ENCODE peak calls at places on chromosomes 7 and 10, in seven cellular contexts. V is left ventricle myocardium inferior, R is sigmoid colon, T is vagina, P is transverse colon, X is colonic mucosa, L is A673. F is an unnamed sample. For H3K4me1, the result is how much of the 10 kb centered on the place peaks cover.

GRCh38 chr7:152869041-152869676 is 109.6 kb downstream of the ACTR3B start:
- DNase-seq in V (no peak), R (no peak), T (no peak), P (no peak), X (no peak), L (no peak), F (no peak)

GRCh38 chr10:46228076-46229071 is 58.4 kb upstream of the ANTXRL start:
- DNase-seq in V (peak), R (peak), T (peak), P (peak), X (peak), L (peak), F (peak)

GRCh38 chr10:99621454-99622246 is 1.4 kb upstream of the SLC25A28 start:
- DNase-seq in V (no peak), R (no peak), T (no peak), P (no peak), X (no peak), L (no peak), F (no peak)

GRCh38 chr7:40757097-40757496 is 622.3 kb downstream of the SUGCT start:
- DNase-seq in V (no peak), R (no peak), T (no peak), P (no peak), X (no peak), L (no peak), F (no peak)

GRCh38 chr7:11985376-11985775 is 153.4 kb upstream of the THSD7A start:
- DNase-seq in V (no peak), R (no peak), T (no peak), P (no peak), X (no peak), L (no peak), F (no peak)

GRCh38 chr10:110151467-110151866 is 55.9 kb upstream of the MXI1 start:
- DNase-seq in V (no peak), R (no peak), T (no peak), P (peak), X (peak), L (no peak), F (peak)

GRCh38 chr7:13800694-13801448 is 188.6 kb downstream of the ETV1 start:
- DNase-seq in V (no peak), R (no peak), T (no peak), P (no peak), X (no peak), L (no peak), F (no peak)

GRCh38 chr10:103884681-103885139 is 29.3 kb upstream of the SH3PXD2A start:
- DNase-seq in V (no peak), R (no peak), T (no peak), P (peak), X (peak), L (peak), F (peak)

GRCh38 chr10:23358357-23358756 is 13.8 kb upstream of the C10orf67 start:
- DNase-seq in V (no peak), R (no peak), T (no peak), P (no peak), X (no peak), L (peak), F (no peak)
- TF ChIP-seq CTCF in V (peak), R (no peak), T (no peak), P (no peak), X (no peak), L (peak), F (no peak)

DNA sequence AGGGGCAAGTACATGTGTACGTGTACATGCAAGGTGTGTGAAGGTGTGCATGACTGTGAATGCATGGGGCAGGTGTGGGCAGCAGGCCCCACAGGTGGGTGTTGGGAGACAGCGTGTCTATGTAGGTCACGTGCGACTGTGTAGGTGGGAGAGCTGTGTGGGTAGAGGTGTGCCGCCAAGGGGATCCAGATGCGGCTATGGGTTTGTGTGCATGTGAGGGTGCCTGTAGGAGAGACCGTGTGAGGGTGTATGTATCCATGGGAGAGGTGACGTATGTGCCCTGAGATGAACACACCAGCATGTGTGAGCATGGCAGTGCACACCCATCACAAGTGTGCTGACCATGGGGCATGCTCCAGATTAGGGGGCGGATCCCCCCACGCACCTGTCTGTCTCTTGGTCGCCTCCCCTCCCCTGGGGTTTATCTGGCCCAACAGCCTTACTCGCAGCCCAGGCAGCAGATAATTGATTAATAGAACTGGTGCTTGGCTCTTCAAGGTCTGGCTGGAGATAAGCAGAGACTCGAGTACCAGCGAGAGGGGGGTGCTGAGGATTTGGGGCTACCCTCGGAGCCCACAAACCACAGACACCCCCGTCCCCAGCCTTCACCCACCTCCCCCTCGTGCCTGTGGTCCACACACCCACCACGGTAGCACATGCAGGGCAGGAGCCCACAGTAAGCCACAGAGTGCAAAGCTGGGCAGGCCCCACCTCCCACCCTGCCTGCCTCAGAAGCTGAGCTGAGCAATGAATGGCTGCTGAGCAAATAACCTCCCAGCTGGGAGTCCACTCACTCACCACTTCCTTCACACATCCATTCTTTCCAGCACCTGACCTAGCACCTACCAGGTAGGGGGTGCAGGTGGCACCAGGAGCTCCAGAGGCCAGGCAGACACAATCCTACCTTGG is 41.4 kb upstream of the ZMIZ1 start:
- DNase-seq in V (no peak), R (peak), T (no peak), P (no peak), X (no peak), L (no peak), F (peak)
- H3K4me1 ChIP-seq in V (under half), R (under half), T (under half), P (under half), X (under half), L (under half), F (under half)

GRCh38 chr7:107056728-107057473 is 12.4 kb downstream of the PRKAR2B start:
- DNase-seq in V (no peak), R (no peak), T (no peak), P (no peak), X (no peak), L (no peak), F (no peak)

GRCh38 chr7:107059468-107059867 is 15.0 kb downstream of the PRKAR2B start:
- DNase-seq in V (no peak), R (no peak), T (no peak), P (no peak), X (no peak), L (no peak), F (no peak)

DNA sequence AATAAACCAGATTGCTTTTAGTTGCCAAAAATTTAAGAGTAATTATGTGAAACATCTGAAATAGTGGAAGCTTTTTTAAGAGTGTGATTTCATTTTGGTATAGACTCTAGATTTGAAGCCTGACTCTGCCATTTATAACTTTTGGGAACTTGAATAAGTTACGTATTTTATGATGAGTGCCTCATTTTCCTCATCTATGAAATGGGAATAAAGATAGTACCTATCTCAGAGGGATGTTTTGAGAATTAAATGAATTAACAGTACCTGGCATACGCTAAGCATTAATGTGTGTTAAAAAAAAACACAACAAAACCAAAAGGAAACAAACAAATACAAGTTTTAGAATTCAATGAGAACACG is 12.9 kb downstream of the PRKAR2B start:
- DNase-seq in V (no peak), R (no peak), T (no peak), P (no peak), X (no peak), L (no peak), F (no peak)
- TF ChIP-seq CTCF in V (no peak), R (no peak), T (no peak), P (no peak), X (no peak), L (no peak), F (no peak)

DNA sequence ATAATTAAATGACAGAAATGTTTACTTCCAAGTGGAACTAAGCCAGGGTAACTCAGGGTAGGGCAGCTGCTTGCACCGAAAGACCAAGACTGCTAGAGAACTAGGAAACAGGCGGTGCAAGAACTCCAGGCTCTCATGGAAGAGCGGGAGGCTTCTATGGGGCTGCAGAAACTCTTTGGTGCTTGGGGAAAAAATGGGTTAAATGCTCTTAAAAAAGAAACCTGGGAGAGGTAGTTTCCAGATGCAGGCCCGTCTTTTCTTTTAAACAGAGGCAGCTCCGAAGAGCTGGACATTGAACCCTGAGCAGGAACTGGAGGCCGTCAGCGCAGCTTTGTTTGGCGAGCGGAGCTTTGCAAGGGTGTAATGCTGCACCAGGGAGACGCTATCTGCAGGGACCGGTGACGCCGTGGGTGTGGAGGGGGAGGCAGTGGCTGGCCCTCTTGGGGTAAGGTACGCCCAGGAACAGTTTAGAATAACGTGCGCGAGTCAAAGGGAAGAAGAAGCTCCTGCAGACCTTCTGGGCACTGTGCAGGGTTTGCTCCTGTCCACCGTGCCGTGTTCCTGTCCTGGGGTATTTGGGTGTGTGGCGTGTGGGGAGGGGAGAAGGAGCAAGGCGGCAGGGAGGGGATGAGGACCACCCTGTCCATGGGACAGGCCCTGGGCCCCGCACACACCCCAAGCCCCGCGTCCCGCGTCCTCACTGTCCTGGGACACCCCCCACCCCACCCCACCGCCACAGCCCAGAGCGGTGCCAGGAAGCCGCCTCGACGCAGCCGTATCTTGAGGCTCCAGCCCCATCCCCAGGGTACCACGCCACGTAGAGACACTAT is 59.0 kb downstream of the EGFR start:
- DNase-seq in V (no peak), R (no peak), T (peak), P (peak), X (peak), L (no peak), F (peak)
- H3K4me1 ChIP-seq in V (half or more), R (under half), T (half or more), P (half or more), X (under half), L (under half), F (half or more)

DNA sequence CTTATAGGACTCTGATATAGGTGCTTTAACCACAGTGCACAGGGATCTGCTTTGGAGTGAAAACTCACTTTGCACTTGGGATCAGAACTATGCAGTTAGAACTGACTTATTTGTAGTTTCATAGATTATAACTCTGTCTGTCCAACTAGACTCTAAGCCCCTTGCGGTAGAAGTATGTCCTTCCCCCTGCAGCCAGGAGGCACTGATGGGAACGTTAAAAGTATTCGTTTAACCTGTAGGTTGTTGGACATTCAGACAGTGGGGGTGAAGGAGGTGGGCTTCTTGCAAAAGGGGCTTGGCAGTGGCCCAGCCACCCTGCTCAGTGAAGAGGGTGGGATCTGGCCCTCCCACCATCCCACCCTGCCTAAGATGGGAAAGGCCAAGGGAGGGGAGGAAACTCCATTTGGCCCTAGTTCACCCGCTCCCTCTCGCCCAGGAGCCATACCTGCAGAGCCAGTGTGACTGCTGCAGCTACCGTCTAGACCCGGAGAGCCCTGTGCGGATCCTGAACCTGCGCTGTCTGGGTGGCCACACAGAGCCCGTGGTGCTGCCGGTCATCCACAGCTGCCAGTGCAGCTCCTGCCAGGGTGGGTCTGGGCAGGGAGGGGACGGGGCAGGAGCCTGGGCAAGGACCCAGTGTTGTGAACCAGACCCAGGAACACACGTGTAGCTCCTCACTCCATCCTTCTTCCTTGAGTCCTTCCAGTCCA is 5.7 kb upstream of the ZNF862 start:
- DNase-seq in V (no peak), R (peak), T (no peak), P (no peak), X (no peak), L (no peak), F (no peak)
- TF ChIP-seq CTCF in V (no peak), R (no peak), T (no peak), P (no peak), X (no peak), L (no peak), F (no peak)

DNA sequence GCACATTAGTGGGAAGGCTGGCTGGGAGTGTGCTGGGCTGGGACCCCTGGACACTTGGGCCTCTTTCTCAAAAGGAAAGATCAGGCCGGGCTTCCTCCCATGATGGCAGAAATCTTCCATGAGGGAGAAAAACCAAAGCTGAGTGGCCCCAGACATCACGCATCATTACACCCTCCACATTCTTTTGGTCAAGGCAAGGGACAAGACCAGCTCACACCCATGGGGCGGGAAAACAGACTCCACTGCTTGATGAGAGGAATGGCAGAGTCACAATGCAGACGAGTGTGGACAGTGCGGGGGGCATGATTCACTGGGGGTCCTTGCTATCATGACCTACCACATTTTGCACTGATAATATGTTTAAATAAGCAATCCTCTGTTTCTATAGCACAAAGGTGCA is 73.3 kb downstream of the CREB3L2 start:
- DNase-seq in V (no peak), R (no peak), T (no peak), P (no peak), X (no peak), L (no peak), F (no peak)
- H3K4me1 ChIP-seq in V (under half), R (under half), T (under half), P (under half), X (under half), L (under half), F (under half)

GRCh38 chr10:44689368-44689767 is 221.8 kb upstream of the TMEM72 start:
- DNase-seq in V (no peak), R (no peak), T (no peak), P (no peak), X (no peak), L (no peak), F (no peak)
- TF ChIP-seq CTCF in V (no peak), R (no peak), T (no peak), P (no peak), X (no peak), L (no peak), F (peak)

DNA sequence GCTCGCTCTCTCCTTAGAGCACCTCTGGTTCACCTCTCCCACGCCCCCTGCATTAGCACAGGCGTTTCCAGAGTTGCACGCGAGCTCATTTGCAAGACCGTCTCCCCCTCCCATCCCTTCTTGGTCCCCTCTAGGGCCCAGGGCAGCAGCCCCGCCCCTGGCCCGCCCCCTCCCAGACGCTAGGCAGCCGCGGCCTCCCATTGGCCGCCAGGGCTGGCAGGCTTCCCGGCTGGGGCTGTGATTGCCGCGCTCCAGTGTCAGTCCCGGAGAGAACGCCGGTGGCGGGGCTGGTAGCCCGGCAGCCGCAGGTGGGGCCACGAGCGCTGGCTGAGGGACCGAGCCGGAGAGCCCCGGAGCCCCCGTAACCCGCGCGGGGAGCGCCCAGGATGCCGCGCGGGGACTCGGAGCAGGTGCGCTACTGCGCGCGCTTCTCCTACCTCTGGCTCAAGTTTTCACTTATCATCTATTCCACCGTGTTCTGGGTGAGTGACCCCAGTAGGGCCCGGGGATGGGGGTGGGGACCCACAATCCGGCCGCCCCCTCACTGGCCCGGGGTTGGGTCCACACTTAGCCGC is at the start of gene TSPAN15:
- DNase-seq in V (peak), R (peak), T (no peak), P (peak), X (peak), L (peak), F (peak)
- H3K4me1 ChIP-seq in V (half or more), R (under half), T (half or more), P (half or more), X (under half), L (under half), F (under half)

DNA sequence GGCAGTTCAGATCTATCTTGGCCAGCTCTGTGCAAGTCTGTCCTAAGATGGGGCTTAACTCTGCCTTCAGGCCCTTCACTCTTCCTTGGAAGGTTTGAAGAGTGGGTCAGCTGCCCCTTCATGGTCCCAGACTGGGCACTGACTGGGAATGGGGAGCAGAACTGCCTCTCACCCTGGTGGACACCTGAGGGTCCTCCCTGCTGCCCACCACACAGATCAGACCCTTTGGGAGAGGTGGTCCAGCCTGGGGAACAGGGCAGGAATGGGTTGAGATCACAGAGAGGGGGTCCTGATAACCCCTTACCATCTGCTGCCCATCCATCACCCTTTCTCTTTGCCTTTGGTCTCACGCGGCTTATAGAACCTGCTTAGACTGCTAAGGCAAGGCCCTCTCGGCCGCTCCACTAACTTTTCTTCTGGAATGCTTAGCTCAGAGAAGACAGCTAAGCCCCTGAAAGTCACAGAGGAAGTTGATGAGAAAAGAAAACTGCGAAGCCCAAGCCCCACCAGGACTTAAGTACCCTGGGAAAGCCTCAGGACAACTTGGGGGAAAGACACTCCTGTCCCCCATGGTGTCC is 402 bp upstream of the CDHR1 start:
- DNase-seq in V (no peak), R (peak), T (no peak), P (peak), X (no peak), L (no peak), F (no peak)
- TF ChIP-seq CTCF in V (no peak), R (no peak), T (no peak), P (no peak), X (no peak), L (no peak), F (no peak)